ENCODE peak calls at places on chromosome 1, in four cellular contexts. U is GM12891, A is K562, H is GM12878. Q is an unnamed sample.

GRCh38 chr1:2641381-2642130 is 8.7 kb upstream of the MMEL1 start:
- DNase-seq in U (no peak), H (no peak), A (no peak), Q (no peak)

GRCh38 chr1:27873671-27874384 is 1.5 kb downstream of the THEMIS2 start:
- DNase-seq in H (no peak), U (no peak), A (no peak), Q (peak)

GRCh38 chr1:43059640-43060574 is 101.2 kb upstream of the SLC2A1 start:
- DNase-seq in H (no peak), A (no peak), U (no peak), Q (no peak)

GRCh38 chr1:111204211-111204883 is 3.9 kb upstream of the DENND2D start:
- DNase-seq in A (no peak), U (peak), H (peak), Q (peak)

GRCh38 chr1:220803401-220804201 is 16.9 kb downstream of the MTARC1 start:
- DNase-seq in A (peak), H (no peak), U (no peak), Q (no peak)

GRCh38 chr1:18199462-18199861 is 91.9 kb downstream of the IGSF21 start:
- DNase-seq in A (no peak), U (no peak), H (no peak), Q (no peak)

GRCh38 chr1:107443027-107443426 is 302.2 kb downstream of the NTNG1 start:
- DNase-seq in U (no peak), H (no peak), A (no peak), Q (no peak)

GRCh38 chr1:114339379-114339778 is 171.6 kb downstream of the TRIM33 start:
- DNase-seq in A (no peak), U (no peak), H (no peak), Q (no peak)

GRCh38 chr1:154386643-154387352 is 18.3 kb upstream of the IL6R start:
- DNase-seq in U (no peak), H (no peak), A (peak), Q (peak)

GRCh38 chr1:53735261-53735660 is 3.7 kb downstream of the GLIS1 start:
- DNase-seq in A (no peak), H (no peak), U (no peak), Q (no peak)

GRCh38 chr1:119416006-119416640 is 1.2 kb downstream of the HSD3B2 start:
- DNase-seq in U (no peak), H (no peak), A (no peak), Q (no peak)

GRCh38 chr1:245735831-245736530 is 581.2 kb downstream of the KIF26B start:
- DNase-seq in U (no peak), A (no peak), H (no peak), Q (no peak)

GRCh38 chr1:107794571-107794970 is 170.4 kb downstream of the VAV3 start:
- DNase-seq in U (no peak), A (no peak), H (no peak), Q (no peak)

GRCh38 chr1:197958438-197958837 is 41.3 kb downstream of the LHX9 start:
- DNase-seq in A (no peak), U (no peak), H (no peak), Q (no peak)

GRCh38 chr1:64755356-64755755 is 10.5 kb downstream of the RAVER2 start:
- DNase-seq in A (no peak), U (no peak), H (no peak), Q (no peak)

GRCh38 chr1:6127587-6128163 is 52.4 kb downstream of the CHD5 start:
- DNase-seq in A (peak), H (no peak), U (peak), Q (peak)

GRCh38 chr1:224302947-224303346 is 27.0 kb downstream of the NVL start:
- DNase-seq in U (no peak), A (no peak), H (no peak), Q (no peak)

GRCh38 chr1:46193984-46194570 is 4.2 kb downstream of the POMGNT1 start:
- DNase-seq in U (no peak), H (no peak), A (no peak), Q (no peak)

GRCh38 chr1:246117066-246117791 is 389.9 kb downstream of the SMYD3 start:
- DNase-seq in A (peak), U (peak), H (peak), Q (peak)

GRCh38 chr1:24374891-24375786 is 38.4 kb downstream of the STPG1 start:
- DNase-seq in U (no peak), H (no peak), A (no peak), Q (no peak)

GRCh38 chr1:91699339-91699970 is 186.5 kb downstream of the TGFBR3 start:
- DNase-seq in A (no peak), H (no peak), U (no peak), Q (no peak)

GRCh38 chr1:208007938-208008342 is 97.0 kb upstream of the CD34 start:
- DNase-seq in H (no peak), U (no peak), A (no peak), Q (no peak)

GRCh38 chr1:100597784-100598183 is 59.8 kb downstream of the GPR88 start:
- DNase-seq in H (no peak), A (no peak), U (no peak), Q (no peak)

GRCh38 chr1:169266133-169266532 is 101.5 kb downstream of the NME7 start:
- DNase-seq in U (no peak), H (no peak), A (no peak), Q (no peak)

GRCh38 chr1:166089804-166090203 is 77.0 kb downstream of the FAM78B start:
- DNase-seq in U (peak), A (no peak), H (peak), Q (no peak)

GRCh38 chr1:154468480-154469240 is 33.4 kb upstream of the TDRD10 start:
- DNase-seq in U (no peak), H (no peak), A (no peak), Q (no peak)

GRCh38 chr1:176998396-176998795 is 166.1 kb downstream of the ASTN1 start:
- DNase-seq in U (no peak), A (no peak), H (no peak), Q (no peak)

GRCh38 chr1:176994926-176995596 is 169.5 kb downstream of the ASTN1 start:
- DNase-seq in H (no peak), U (no peak), A (no peak), Q (no peak)

GRCh38 chr1:176993587-176993986 is 170.9 kb downstream of the ASTN1 start:
- DNase-seq in A (no peak), U (no peak), H (no peak), Q (no peak)

GRCh38 chr1:177001556-177001955 is 163.0 kb downstream of the ASTN1 start:
- DNase-seq in A (no peak), U (no peak), H (no peak), Q (no peak)

DNA sequence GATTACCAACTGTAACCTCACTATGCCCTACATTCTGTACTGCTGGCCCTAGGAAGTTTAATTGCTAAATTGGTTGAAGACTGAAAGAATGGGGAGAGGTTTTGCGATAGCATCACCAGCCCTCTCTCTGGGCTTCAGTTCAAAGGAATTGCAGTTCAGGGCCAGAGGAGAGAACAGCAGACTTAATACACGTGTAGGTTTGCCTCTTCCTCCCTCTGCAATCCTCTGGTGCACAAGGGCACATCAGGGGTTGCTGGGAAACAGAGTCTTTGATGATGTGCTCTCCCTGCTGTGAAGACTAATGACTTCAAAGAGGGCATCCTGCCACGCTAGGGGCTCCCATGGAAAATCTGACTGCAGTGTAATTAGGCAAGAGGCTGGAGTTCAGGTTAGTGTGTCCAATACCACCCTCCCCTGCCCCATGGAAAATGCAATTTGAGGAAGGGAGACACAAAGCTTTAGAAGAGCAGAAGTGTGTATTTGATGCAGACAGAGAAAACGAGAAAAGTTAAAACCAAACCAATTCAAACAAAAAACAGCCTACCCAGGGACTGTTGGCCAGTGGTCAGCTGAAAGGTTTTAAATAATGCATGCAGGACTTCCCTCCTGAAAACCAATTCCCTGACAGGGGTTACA is 167.9 kb downstream of the ASTN1 start:
- DNase-seq in H (no peak), A (no peak), U (no peak), Q (no peak)
- TF ChIP-seq SPI1 in H (no peak), A (no peak), U (no peak), Q (no peak)

GRCh38 chr1:1213153-1213918 is 617 bp downstream of the TNFRSF4 start:
- DNase-seq in H (no peak), U (no peak), A (no peak), Q (peak)

GRCh38 chr1:1213919-1214599 is at the start of gene TNFRSF4:
- DNase-seq in H (no peak), U (no peak), A (peak), Q (no peak)

GRCh38 chr1:1210726-1211540 is 3.0 kb downstream of the TNFRSF4 start:
- DNase-seq in H (no peak), A (no peak), U (no peak), Q (no peak)

GRCh38 chr1:1211541-1212511 is 2.1 kb downstream of the TNFRSF4 start:
- DNase-seq in A (no peak), U (no peak), H (no peak), Q (no peak)

DNA sequence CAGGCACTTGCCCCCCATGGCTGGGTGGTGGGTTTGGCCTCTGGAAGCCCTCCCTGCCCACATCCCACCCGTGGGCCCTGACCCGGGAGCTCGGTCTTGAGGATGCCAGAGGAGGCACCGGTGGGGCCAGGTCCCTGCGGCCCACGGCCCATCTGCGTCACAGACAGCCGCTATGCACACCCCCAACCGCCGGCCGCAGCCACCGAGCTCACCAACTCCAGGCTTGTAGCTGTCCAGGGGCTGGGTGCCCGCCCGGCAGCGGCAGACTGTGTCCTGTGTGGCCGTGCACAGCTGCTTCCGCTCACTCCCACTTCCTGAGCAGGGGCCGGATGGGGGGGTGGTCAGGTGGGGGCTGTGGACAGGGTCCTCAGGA is 1.2 kb downstream of the TNFRSF4 start:
- DNase-seq in A (no peak), U (no peak), H (no peak), Q (no peak)
- TF ChIP-seq SPI1 in A (no peak), U (peak), H (peak), Q (no peak)

DNA sequence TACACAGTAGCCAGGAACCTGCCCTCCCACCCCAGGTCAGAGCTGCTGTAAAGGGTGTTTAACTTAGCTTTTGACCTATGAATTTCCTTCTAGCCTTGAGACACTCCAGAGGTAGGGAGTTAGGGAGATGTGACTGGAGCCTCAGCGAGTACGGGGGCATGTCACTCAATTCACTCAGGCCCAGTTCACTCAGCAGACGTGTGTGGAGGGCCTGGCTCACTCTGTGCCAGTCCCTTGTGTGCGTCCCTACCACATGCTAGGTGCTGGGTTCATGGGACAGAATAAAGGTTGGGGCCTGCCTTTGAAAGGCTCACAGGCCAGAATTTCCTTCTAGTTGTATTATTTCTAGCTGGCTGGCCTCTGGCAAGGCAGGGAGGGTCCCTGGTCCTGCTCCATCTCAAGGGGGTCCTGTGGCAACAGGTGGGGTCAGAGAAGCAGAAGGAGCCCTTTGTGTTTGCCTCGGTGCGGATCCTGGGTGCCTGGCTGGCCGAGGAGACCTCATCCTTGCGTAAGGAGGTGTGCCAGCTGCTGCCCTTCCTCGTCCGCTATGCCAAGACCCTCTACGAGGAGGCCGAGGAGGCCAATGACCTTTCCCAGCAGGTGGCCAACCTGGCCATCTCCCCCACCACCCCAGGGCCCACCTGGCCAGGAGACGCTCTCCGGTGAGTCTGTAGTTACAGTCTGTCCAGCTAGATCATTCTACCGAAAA is 4.5 kb downstream of the NCDN start:
- DNase-seq in H (no peak), U (no peak), A (no peak), Q (no peak)
- TF ChIP-seq SPI1 in H (no peak), U (no peak), A (no peak), Q (no peak)

GRCh38 chr1:55747285-55747890 is 532.2 kb upstream of the USP24 start:
- DNase-seq in U (no peak), H (no peak), A (no peak), Q (no peak)
- TF ChIP-seq SPI1 in U (no peak), H (no peak), A (no peak), Q (no peak)

DNA sequence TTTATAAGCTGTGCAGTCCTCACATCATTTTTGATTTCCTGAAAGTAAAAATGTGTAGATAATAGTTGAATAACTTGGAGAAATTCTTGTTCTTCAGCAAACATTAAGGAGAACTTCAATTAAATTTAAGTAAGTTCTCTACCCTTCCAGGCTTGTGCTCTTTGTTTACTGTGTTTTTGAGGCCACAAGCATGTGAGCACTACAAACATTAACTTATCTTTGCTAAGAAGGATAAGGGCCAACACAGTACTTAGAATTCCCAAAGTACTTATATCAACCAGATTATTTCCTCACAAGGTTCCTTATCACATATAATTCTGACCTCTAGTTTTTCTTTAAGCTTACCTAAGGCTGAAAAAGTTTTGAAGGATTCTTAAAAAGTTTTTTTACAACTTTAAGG is 24.7 kb upstream of the RWDD3 start:
- DNase-seq in A (no peak), U (no peak), H (no peak), Q (no peak)
- TF ChIP-seq SPI1 in A (no peak), U (no peak), H (no peak), Q (no peak)

Q was measured in HL-60.